ENCODE peak calls at places on chromosome 11, in five cellular contexts. D is CD8-positive, alpha-beta T cell; X is AG04450; S is right lobe of liver; K is right atrium auricular region. N is an unnamed sample.

GRCh38 chr11:57761301-57762234 is at the start of gene CTNND1:
- DNase-seq in D (no peak), X (peak; percentile 96), S (peak; percentile 83), K (peak; percentile 95), N (peak; percentile 95)

GRCh38 chr11:125404811-125405481 is 91.1 kb downstream of the FEZ1 start:
- DNase-seq in D (peak; percentile 73), X (no peak), S (peak; percentile 68), K (no peak), N (no peak)

GRCh38 chr11:130677486-130678153 is 229.2 kb downstream of the ADAMTS15 start:
- DNase-seq in D (no peak), X (peak; percentile 45), S (no peak), K (no peak), N (peak; percentile 92)

GRCh38 chr11:68927280-68928107 is 23.8 kb downstream of the IGHMBP2 start:
- DNase-seq in D (no peak), X (no peak), S (no peak), K (no peak), N (no peak)

GRCh38 chr11:35083181-35084061 is 55.5 kb upstream of the CD44 start:
- DNase-seq in D (peak; percentile 69), X (peak; percentile 88), S (peak; percentile 29), K (peak; percentile 76), N (peak; percentile 94)

GRCh38 chr11:21475276-21475675 is 717.6 kb upstream of the ANO5 start:
- DNase-seq in D (no peak), X (no peak), S (no peak), K (no peak), N (no peak)

GRCh38 chr11:19567996-19568395 is 144.6 kb upstream of the NAV2 start:
- DNase-seq in D (no peak), X (no peak), S (no peak), K (no peak), N (no peak)

GRCh38 chr11:66056541-66056940 is 4.4 kb downstream of the SF3B2 start:
- DNase-seq in D (no peak), X (no peak), S (no peak), K (no peak), N (no peak)

GRCh38 chr11:19161651-19162050 is 40.1 kb downstream of the CSRP3 start:
- DNase-seq in D (no peak), X (no peak), S (no peak), K (no peak), N (no peak)

GRCh38 chr11:109123811-109124787 is 297.9 kb upstream of the C11orf87 start:
- DNase-seq in D (no peak), X (no peak), S (no peak), K (no peak), N (no peak)

GRCh38 chr11:63769044-63769718 is 606 bp upstream of the ZFTA start:
- DNase-seq in D (peak; percentile 32), X (no peak), S (peak; percentile 47), K (peak; percentile 61), N (no peak)

GRCh38 chr11:94117871-94118270 is 10.8 kb upstream of the PANX1 start:
- DNase-seq in D (no peak), X (no peak), S (no peak), K (no peak), N (peak; percentile 53)

GRCh38 chr11:22733849-22734248 is 67.4 kb downstream of the GAS2 start:
- DNase-seq in D (no peak), X (no peak), S (no peak), K (no peak), N (no peak)

GRCh38 chr11:8067929-8068575 is 13.0 kb upstream of the TUB start:
- DNase-seq in D (no peak), X (no peak), S (no peak), K (peak; percentile 58), N (no peak)

GRCh38 chr11:122114976-122115375 is 1.0 kb downstream of the BLID start:
- DNase-seq in D (no peak), X (no peak), S (no peak), K (no peak), N (no peak)

GRCh38 chr11:122115520-122116343 is at the start of gene BLID:
- DNase-seq in D (no peak), X (no peak), S (no peak), K (no peak), N (no peak)

GRCh38 chr11:122116591-122116990 is 576 bp upstream of the BLID start:
- DNase-seq in D (no peak), X (no peak), S (no peak), K (no peak), N (no peak)

GRCh38 chr11:122109932-122110331 is 6.1 kb downstream of the BLID start:
- DNase-seq in D (no peak), X (no peak), S (no peak), K (no peak), N (no peak)

DNA sequence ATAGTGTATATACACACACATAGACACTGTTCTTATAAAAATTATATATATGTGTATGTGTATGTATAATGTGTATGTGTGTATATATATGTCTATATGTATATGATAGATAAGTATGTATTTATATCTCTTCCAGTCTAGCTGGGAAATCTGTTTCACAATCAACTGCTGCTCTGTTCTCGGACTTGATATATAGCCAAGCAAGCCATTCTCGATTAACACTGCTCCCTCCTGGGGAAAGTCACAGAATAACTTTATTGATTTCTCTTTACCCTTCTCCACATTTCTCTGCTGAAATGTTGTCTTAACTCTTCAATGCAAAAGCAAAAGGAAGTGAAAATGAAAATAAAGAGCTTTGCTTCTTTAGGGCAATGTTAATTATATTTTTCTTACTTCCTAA is 2.2 kb downstream of the BLID start:
- DNase-seq in D (no peak), X (no peak), S (no peak), K (no peak), N (no peak)
- TF ChIP-seq CTCF in D (no peak), X (no peak), S (peak; percentile 30), K (no peak), N (no peak)

GRCh38 chr11:60915250-60915914 is 1.4 kb downstream of the TMEM109 start:
- DNase-seq in D (peak; percentile 78), X (no peak), S (no peak), K (peak; percentile 88), N (peak; percentile 33)
- H3K27ac ChIP-seq in D (peak overlapping the region; percentile 77), X (peak overlapping the region; percentile 75), S (no peak overlapping the region), K (peak overlapping the region; percentile 93), N (peak overlapping the region; percentile 88)

DNA sequence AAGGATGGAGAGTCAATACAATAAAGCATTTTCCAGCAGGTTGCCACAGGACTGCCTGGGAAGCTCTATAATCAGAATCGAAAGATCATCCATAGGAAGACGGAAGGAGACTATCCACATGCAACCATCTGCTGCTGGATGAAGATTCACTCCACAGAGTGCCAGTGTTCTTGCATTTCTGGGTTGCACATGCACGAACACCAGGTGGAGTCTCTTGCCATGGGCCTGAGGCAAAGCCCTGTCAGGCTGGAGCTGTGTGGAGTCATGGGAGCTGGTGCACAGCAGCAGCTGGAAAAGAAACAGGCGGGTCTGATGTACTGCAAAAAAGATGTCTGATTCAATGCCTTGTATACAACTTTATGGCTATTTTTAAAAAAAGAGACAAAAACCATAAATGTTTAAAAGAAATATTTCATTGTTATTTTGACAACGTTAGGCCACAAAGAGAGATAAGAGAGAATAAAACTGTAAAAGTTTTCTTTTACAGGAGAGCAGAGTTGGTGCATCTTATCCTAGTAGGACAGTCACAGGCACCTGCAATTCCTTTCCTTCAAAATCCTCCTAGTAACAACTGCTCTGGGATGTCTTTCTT is 12.9 kb upstream of the FAT3 start:
- DNase-seq in D (no peak), X (peak; percentile 7), S (peak; percentile 29), K (no peak), N (peak; percentile 33)
- TF ChIP-seq CTCF in D (no peak), X (peak; percentile 62), S (peak; percentile 43), K (peak; percentile 52), N (peak; percentile 54)

DNA sequence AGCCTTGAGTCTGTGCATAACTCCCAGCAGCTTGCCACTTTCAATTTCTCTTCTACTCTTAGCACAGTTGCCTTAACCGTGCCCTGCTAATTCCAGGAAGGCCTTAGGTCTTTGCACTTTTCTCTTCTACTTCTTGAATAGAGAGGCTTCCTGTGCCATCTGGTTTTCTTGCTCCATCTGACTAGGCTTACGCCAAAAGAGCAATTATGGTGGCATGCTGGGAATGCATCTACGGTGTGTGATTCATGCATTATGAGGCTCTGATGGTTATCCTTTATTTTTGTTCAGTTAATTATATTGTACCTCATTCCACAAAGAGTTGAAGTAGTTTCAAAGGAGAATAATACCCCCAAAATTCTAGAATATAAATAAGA is 29.4 kb downstream of the SIK2 start:
- DNase-seq in D (no peak), X (peak; percentile 53), S (no peak), K (no peak), N (peak; percentile 82)
- H3K27ac ChIP-seq in D (no peak overlapping the region), X (no peak overlapping the region), S (no peak overlapping the region), K (peak overlapping the region; percentile 1), N (no peak overlapping the region)

GRCh38 chr11:6300325-6300724 is 20.0 kb downstream of the CAVIN3 start:
- DNase-seq in D (no peak), X (no peak), S (no peak), K (no peak), N (no peak)

GRCh38 chr11:6303657-6304056 is 16.6 kb downstream of the CAVIN3 start:
- DNase-seq in D (no peak), X (no peak), S (no peak), K (no peak), N (no peak)

GRCh38 chr11:6297831-6298230 is 22.5 kb downstream of the CAVIN3 start:
- DNase-seq in D (no peak), X (no peak), S (no peak), K (no peak), N (no peak)

GRCh38 chr11:6301096-6301495 is 19.2 kb downstream of the CAVIN3 start:
- DNase-seq in D (no peak), X (no peak), S (no peak), K (no peak), N (no peak)

DNA sequence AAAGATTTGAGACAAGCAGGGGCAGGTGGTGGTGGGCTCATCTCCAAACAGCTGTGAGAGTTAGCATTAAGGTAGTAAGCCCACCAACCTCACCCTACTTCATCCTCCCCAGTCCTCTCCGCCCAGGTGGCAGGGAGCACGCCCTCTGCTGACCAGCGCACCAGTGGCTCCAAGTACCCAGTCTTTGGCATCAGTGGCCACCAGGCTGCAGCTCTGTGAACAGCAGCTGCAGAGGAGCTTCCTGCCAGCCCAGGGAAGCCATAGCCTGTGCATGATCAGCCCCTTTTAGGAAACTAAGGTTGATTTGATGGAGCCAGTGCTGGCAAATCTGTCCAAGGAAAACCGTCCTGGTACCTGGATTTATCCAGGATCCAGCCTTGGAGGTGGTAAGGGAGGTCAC is 21.7 kb downstream of the CAVIN3 start:
- DNase-seq in D (no peak), X (no peak), S (peak; percentile 60), K (no peak), N (no peak)
- TF ChIP-seq CTCF in D (no peak), X (peak; percentile 53), S (peak; percentile 66), K (peak; percentile 72), N (peak; percentile 62)

DNA sequence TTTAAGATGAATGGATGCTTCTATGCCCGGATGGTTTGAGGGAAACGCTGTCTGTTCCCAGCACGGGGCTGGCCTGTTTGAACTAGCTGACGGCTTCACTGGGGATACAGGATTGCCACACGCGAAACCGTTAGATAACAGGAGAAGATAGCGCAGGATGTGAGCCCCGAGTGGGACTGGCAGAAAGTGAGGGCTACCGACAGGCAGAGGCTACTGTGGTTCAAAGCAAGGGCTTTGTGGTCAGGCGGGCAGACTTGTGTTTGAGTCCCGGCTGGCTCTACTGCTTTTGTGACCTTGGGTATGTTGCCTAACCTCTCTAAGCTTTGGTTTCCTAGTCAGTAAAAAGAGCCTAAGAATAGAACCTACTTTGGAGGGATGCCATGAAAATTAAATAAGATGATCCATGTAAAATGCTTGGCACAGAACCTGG is 2.8 kb upstream of the OAF start:
- DNase-seq in D (no peak), X (no peak), S (no peak), K (no peak), N (no peak)
- H3K27ac ChIP-seq in D (no peak overlapping the region), X (peak overlapping the region; percentile 2), S (peak overlapping the region; percentile 64), K (peak overlapping the region; percentile 46), N (peak overlapping the region; percentile 71)

N was measured in foreskin keratinocyte.